ENCODE peak calls at places on chromosomes 1 and 21, in six cellular contexts. D is HepG2, I is K562, X is IMR-90, E is SK-N-SH, G is GM12878. B is an unnamed sample.

GRCh38 chr1:74641161-74641560 is 32.4 kb downstream of the ERICH3 start:
- DNase-seq in D (no peak), I (no peak), X (no peak), E (no peak), G (no peak), B (no peak)

GRCh38 chr1:156608036-156608674 is 6.9 kb upstream of the GPATCH4 start:
- DNase-seq in D (peak), I (peak), X (peak), E (peak), G (peak), B (peak)

GRCh38 chr1:151137789-151138188 is 8.6 kb downstream of the SEMA6C start:
- DNase-seq in D (no peak), I (no peak), X (no peak), E (no peak), G (no peak), B (no peak)

GRCh38 chr1:13723810-13724209 is 23.8 kb downstream of the PRDM2 start:
- DNase-seq in D (no peak), I (no peak), X (no peak), E (no peak), G (no peak), B (no peak)

GRCh38 chr21:37921091-37921490 is 4.8 kb upstream of the KCNJ6 start:
- DNase-seq in D (no peak), I (no peak), X (peak), E (no peak), G (no peak), B (peak)

GRCh38 chr1:15756143-15757015 is 2.2 kb upstream of the FBLIM1 start:
- DNase-seq in D (peak), I (no peak), X (no peak), E (no peak), G (no peak), B (no peak)

GRCh38 chr21:29434081-29434480 is 135.4 kb downstream of the BACH1 start:
- DNase-seq in D (no peak), I (no peak), X (no peak), E (no peak), G (peak), B (no peak)

GRCh38 chr1:47443530-47444316 is 5.9 kb downstream of the FOXD2 start:
- DNase-seq in D (no peak), I (no peak), X (no peak), E (peak), G (no peak), B (no peak)

GRCh38 chr21:44773291-44773932 is 28.2 kb downstream of the UBE2G2 start:
- DNase-seq in D (no peak), I (no peak), X (no peak), E (peak), G (no peak), B (no peak)

GRCh38 chr21:14889080-14889805 is 175.6 kb downstream of the NRIP1 start:
- DNase-seq in D (peak), I (no peak), X (peak), E (no peak), G (no peak), B (no peak)

GRCh38 chr1:172951728-172952365 is 98.9 kb downstream of the TNFSF18 start:
- DNase-seq in D (no peak), I (no peak), X (peak), E (no peak), G (no peak), B (no peak)

GRCh38 chr1:243645281-243645680 is 204.8 kb downstream of the AKT3 start:
- DNase-seq in D (no peak), I (no peak), X (no peak), E (no peak), G (no peak), B (no peak)

GRCh38 chr1:50793521-50793920 is 166.5 kb downstream of the FAF1 start:
- DNase-seq in D (no peak), I (no peak), X (no peak), E (no peak), G (no peak), B (no peak)

GRCh38 chr1:50796277-50796676 is 163.8 kb downstream of the FAF1 start:
- DNase-seq in D (no peak), I (peak), X (no peak), E (no peak), G (no peak), B (no peak)
- TF ChIP-seq SMC3 in D (no peak), I (no peak), X (no peak), E (no peak), G (no peak), B (no peak)

DNA sequence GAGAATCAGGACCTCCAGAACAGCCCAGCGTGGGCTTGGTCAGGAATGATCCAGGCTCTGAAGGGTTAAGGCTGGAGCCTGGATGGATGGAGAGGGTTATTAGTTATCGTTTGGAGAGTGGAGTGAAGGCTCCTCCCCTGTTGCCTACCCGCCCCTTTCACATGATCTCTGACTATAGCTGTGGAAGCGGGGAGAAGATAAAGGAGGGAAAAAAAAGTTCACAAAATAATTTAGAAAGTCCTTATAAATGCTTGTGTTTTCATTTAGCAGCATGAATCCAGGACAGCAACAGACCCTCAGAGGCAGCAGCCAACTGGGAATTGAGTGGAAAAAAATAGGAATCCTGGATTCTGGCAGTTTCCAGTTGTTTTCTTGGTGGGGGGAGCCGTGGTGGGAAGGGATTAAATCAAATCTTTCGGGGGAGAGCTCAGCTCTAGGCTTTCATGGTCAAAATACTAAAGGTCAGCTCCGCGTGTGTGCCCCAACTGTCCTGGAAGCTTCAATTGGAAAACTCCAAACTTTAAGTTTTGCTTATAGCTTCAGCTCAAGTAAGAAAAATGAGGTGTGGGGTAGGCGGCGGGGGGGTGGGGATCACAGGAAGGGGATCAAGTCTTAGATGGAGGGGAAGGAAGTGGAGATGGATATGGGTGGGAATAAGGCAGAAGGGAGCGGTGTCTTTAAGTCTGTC is 574 bp upstream of the DDR2 start:
- DNase-seq in D (no peak), I (peak), X (peak), E (peak), G (no peak), B (no peak)
- TF ChIP-seq SMC3 in D (no peak), I (no peak), X (no peak), E (no peak), G (no peak), B (no peak)

DNA sequence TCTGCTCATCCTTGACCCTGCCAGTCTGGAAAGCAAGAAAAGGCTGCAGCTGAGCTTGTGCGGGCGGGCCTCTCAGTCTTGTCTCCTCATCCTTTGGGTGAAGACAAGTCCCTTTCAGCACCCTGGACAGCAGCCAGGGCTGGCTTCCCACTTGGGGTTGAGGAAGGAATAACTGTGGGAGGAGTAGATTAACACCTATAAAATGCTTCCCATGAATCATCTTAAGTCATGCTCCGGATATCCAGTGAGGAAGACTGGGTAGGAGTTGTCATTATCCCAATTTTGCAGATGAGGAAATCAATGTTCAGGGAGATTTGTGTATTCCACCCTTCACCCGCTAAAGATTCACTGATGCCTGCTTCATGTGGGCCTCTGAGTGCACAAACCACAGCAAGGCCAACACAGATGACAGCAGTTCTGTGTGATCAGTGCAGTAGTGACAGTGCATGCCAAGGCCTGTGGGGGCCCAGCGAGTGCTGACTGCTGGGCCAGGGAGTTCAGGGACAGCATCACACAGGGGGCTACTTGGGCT is 20.1 kb upstream of the COL16A1 start:
- DNase-seq in D (peak), I (peak), X (peak), E (no peak), G (no peak), B (peak)
- TF ChIP-seq SMC3 in D (no peak), I (no peak), X (no peak), E (no peak), G (no peak), B (no peak)

DNA sequence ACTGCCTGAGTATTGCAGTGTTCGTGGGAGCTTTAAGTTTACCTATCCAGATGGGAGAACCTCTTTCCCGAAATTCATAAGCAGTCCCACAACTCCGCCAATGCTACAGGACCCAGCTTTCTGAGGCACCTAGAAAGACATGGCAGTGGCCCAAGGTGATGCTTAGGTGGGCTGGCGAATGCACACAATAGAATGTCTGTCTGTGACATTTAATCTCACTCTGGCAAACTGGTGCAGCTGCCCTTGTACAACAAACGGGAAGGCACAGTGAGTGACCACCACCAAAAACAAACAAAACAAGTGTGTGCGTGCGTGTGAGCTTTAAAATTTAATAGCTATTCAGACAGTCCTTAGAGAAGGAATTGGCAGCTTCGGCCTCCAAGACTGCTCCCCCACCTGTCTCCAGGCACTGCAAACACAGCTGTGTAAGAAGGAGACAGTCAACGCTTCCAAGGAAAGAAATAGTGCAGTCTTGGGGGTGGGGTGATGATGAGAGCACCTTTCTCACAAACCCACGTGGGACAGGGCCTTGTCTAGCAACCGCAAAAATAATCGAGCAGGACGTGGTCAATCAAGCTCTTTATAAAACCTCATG is 84.3 kb downstream of the TM2D1 start:
- DNase-seq in D (no peak), I (no peak), X (no peak), E (no peak), G (no peak), B (no peak)
- TF ChIP-seq SMC3 in D (no peak), I (no peak), X (no peak), E (no peak), G (no peak), B (no peak)